ENCODE peak calls at places on chromosomes 12 and 14, in eight cellular contexts. One of them, this sample, is unnamed. For H3K36me3 and H3K27me3, the result is how much of the 10 kb centered on the place peaks cover.

GRCh38 chr12:64609543-64610091 is 678 bp upstream of the RASSF3 start:
- DNase-seq in left ventricle myocardium inferior: no peak
- DNase-seq in GM23338: no peak
- DNase-seq in transverse colon: no peak
- DNase-seq in spleen: no peak
- DNase-seq in endothelial cell of umbilical vein: peak
- DNase-seq in uterus: no peak
- DNase-seq in tibial nerve: no peak
- DNase-seq in this sample: no peak

GRCh38 chr12:19970116-19970515 is 398.2 kb upstream of the PDE3A start:
- DNase-seq in left ventricle myocardium inferior: no peak
- DNase-seq in GM23338: no peak
- DNase-seq in transverse colon: no peak
- DNase-seq in spleen: no peak
- DNase-seq in endothelial cell of umbilical vein: no peak
- DNase-seq in uterus: no peak
- DNase-seq in tibial nerve: no peak
- DNase-seq in this sample: no peak

GRCh38 chr14:52835122-52835903 is 43.9 kb upstream of the GNPNAT1 start:
- DNase-seq in left ventricle myocardium inferior: no peak
- DNase-seq in GM23338: peak
- DNase-seq in transverse colon: no peak
- DNase-seq in spleen: no peak
- DNase-seq in endothelial cell of umbilical vein: no peak
- DNase-seq in uterus: no peak
- DNase-seq in tibial nerve: no peak
- DNase-seq in this sample: no peak

GRCh38 chr14:68526420-68527105 is 266.3 kb downstream of the ZFP36L1 start:
- DNase-seq in left ventricle myocardium inferior: no peak
- DNase-seq in GM23338: no peak
- DNase-seq in transverse colon: no peak
- DNase-seq in spleen: no peak
- DNase-seq in endothelial cell of umbilical vein: peak
- DNase-seq in uterus: no peak
- DNase-seq in tibial nerve: no peak
- DNase-seq in this sample: peak

GRCh38 chr12:19404232-19404880 is 34.9 kb upstream of the AEBP2 start:
- DNase-seq in left ventricle myocardium inferior: no peak
- DNase-seq in GM23338: no peak
- DNase-seq in transverse colon: no peak
- DNase-seq in spleen: peak
- DNase-seq in endothelial cell of umbilical vein: no peak
- DNase-seq in uterus: no peak
- DNase-seq in tibial nerve: no peak
- DNase-seq in this sample: no peak

GRCh38 chr12:127351481-127352010 is 915.4 kb upstream of the TMEM132C start:
- DNase-seq in left ventricle myocardium inferior: no peak
- DNase-seq in GM23338: no peak
- DNase-seq in transverse colon: no peak
- DNase-seq in spleen: no peak
- DNase-seq in endothelial cell of umbilical vein: no peak
- DNase-seq in uterus: no peak
- DNase-seq in tibial nerve: no peak
- DNase-seq in this sample: no peak

GRCh38 chr12:4148418-4149056 is 125.0 kb upstream of the CCND2 start:
- DNase-seq in left ventricle myocardium inferior: peak
- DNase-seq in GM23338: no peak
- DNase-seq in transverse colon: peak
- DNase-seq in spleen: peak
- DNase-seq in endothelial cell of umbilical vein: no peak
- DNase-seq in uterus: no peak
- DNase-seq in tibial nerve: peak
- DNase-seq in this sample: peak

GRCh38 chr12:123929869-123930583 is 42.6 kb downstream of the CCDC92 start:
- DNase-seq in left ventricle myocardium inferior: no peak
- DNase-seq in GM23338: no peak
- DNase-seq in transverse colon: no peak
- DNase-seq in spleen: no peak
- DNase-seq in endothelial cell of umbilical vein: no peak
- DNase-seq in uterus: no peak
- DNase-seq in tibial nerve: no peak
- DNase-seq in this sample: peak

GRCh38 chr12:182381-182883 is 31.5 kb downstream of the SLC6A12 start:
- DNase-seq in left ventricle myocardium inferior: peak
- DNase-seq in GM23338: no peak
- DNase-seq in transverse colon: no peak
- DNase-seq in spleen: peak
- DNase-seq in endothelial cell of umbilical vein: no peak
- DNase-seq in uterus: no peak
- DNase-seq in tibial nerve: no peak
- DNase-seq in this sample: no peak

GRCh38 chr14:73717998-73718741 is 4.0 kb upstream of the PNMA1 start:
- DNase-seq in left ventricle myocardium inferior: no peak
- DNase-seq in GM23338: peak
- DNase-seq in transverse colon: peak
- DNase-seq in spleen: peak
- DNase-seq in endothelial cell of umbilical vein: no peak
- DNase-seq in uterus: peak
- DNase-seq in tibial nerve: no peak
- DNase-seq in this sample: peak

GRCh38 chr14:26866741-26867140 is 268.9 kb upstream of the NOVA1 start:
- DNase-seq in left ventricle myocardium inferior: no peak
- DNase-seq in GM23338: no peak
- DNase-seq in transverse colon: no peak
- DNase-seq in spleen: no peak
- DNase-seq in endothelial cell of umbilical vein: no peak
- DNase-seq in uterus: no peak
- DNase-seq in tibial nerve: no peak
- DNase-seq in this sample: no peak

GRCh38 chr12:95481888-95482287 is 7.9 kb downstream of the METAP2 start:
- DNase-seq in left ventricle myocardium inferior: no peak
- DNase-seq in GM23338: no peak
- DNase-seq in transverse colon: no peak
- DNase-seq in spleen: no peak
- DNase-seq in endothelial cell of umbilical vein: no peak
- DNase-seq in uterus: no peak
- DNase-seq in tibial nerve: no peak
- DNase-seq in this sample: no peak

GRCh38 chr12:109719123-109720022 is 5.7 kb downstream of the FAM222A start:
- DNase-seq in left ventricle myocardium inferior: no peak
- DNase-seq in GM23338: peak
- DNase-seq in transverse colon: no peak
- DNase-seq in spleen: no peak
- DNase-seq in endothelial cell of umbilical vein: no peak
- DNase-seq in uterus: no peak
- DNase-seq in tibial nerve: no peak
- DNase-seq in this sample: no peak

GRCh38 chr14:68584786-68585185 is 208.1 kb downstream of the ZFP36L1 start:
- DNase-seq in left ventricle myocardium inferior: no peak
- DNase-seq in GM23338: no peak
- DNase-seq in transverse colon: no peak
- DNase-seq in spleen: no peak
- DNase-seq in endothelial cell of umbilical vein: no peak
- DNase-seq in uterus: no peak
- DNase-seq in tibial nerve: no peak
- DNase-seq in this sample: no peak

GRCh38 chr12:102095677-102096263 is 24.1 kb downstream of the NUP37 start:
- DNase-seq in left ventricle myocardium inferior: no peak
- DNase-seq in GM23338: peak
- DNase-seq in transverse colon: no peak
- DNase-seq in spleen: no peak
- DNase-seq in endothelial cell of umbilical vein: peak
- DNase-seq in uterus: no peak
- DNase-seq in tibial nerve: no peak
- DNase-seq in this sample: no peak

GRCh38 chr14:83023369-83023768 is 1489.7 kb upstream of the SEL1L start:
- DNase-seq in left ventricle myocardium inferior: no peak
- DNase-seq in GM23338: no peak
- DNase-seq in transverse colon: no peak
- DNase-seq in spleen: no peak
- DNase-seq in endothelial cell of umbilical vein: no peak
- DNase-seq in uterus: no peak
- DNase-seq in tibial nerve: no peak
- DNase-seq in this sample: no peak

DNA sequence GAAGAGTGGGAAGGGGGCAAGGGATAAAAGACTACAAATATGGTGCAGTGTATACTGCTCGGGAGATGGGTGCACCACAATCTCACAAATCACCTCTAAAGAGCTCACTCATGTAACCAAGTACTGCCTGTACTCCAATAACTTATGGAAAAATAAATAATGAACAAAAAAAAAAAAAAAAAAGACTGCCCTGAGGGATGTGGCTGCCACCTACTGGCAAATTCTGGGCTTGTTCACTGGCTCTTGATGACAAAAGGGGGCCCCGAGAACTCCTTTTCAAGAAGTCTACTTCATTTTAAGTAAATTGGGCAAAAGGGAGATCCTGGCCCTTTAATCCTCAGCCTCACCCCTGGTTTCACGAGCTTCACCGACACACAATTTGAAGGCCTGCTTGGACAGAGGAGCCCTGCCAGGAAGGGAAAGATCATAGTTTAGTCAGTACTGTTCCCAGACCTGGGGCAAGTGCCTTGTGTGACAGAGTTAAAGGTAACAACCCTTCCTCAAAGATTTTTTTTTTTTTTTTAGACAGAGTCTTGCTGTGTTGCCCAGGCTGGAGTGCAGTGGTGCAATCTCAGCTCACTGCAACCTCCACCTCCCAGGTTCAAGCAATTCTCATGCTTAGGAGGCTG is 26.1 kb upstream of the STAC3 start:
- DNase-seq in left ventricle myocardium inferior: no peak
- DNase-seq in GM23338: peak
- DNase-seq in transverse colon: no peak
- DNase-seq in spleen: no peak
- DNase-seq in endothelial cell of umbilical vein: peak
- DNase-seq in uterus: no peak
- DNase-seq in tibial nerve: no peak
- DNase-seq in this sample: no peak
- H3K36me3 ChIP-seq in left ventricle myocardium inferior: half or more
- H3K36me3 ChIP-seq in GM23338: under half
- H3K36me3 ChIP-seq in transverse colon: under half
- H3K36me3 ChIP-seq in spleen: half or more
- H3K36me3 ChIP-seq in endothelial cell of umbilical vein: under half
- H3K36me3 ChIP-seq in uterus: under half
- H3K36me3 ChIP-seq in tibial nerve: under half
- H3K36me3 ChIP-seq in this sample: half or more

GRCh38 chr14:71739273-71739990 is 192.8 kb upstream of the RGS6 start:
- DNase-seq in left ventricle myocardium inferior: no peak
- DNase-seq in GM23338: peak
- DNase-seq in transverse colon: peak
- DNase-seq in spleen: no peak
- DNase-seq in endothelial cell of umbilical vein: peak
- DNase-seq in uterus: no peak
- DNase-seq in tibial nerve: no peak
- DNase-seq in this sample: no peak
- TF ChIP-seq CTCF in left ventricle myocardium inferior: no peak
- TF ChIP-seq CTCF in GM23338: peak
- TF ChIP-seq CTCF in transverse colon: no peak
- TF ChIP-seq CTCF in spleen: no peak
- TF ChIP-seq CTCF in endothelial cell of umbilical vein: no peak
- TF ChIP-seq CTCF in uterus: no peak
- TF ChIP-seq CTCF in tibial nerve: no peak
- TF ChIP-seq CTCF in this sample: no peak

GRCh38 chr12:96506776-96507175 is 17.4 kb downstream of the CFAP54 start:
- DNase-seq in left ventricle myocardium inferior: no peak
- DNase-seq in GM23338: no peak
- DNase-seq in transverse colon: no peak
- DNase-seq in spleen: no peak
- DNase-seq in endothelial cell of umbilical vein: no peak
- DNase-seq in uterus: no peak
- DNase-seq in tibial nerve: no peak
- DNase-seq in this sample: no peak
- H3K27me3 ChIP-seq in left ventricle myocardium inferior: under half
- H3K27me3 ChIP-seq in GM23338: under half
- H3K27me3 ChIP-seq in transverse colon: under half
- H3K27me3 ChIP-seq in spleen: under half
- H3K27me3 ChIP-seq in endothelial cell of umbilical vein: under half
- H3K27me3 ChIP-seq in uterus: under half
- H3K27me3 ChIP-seq in tibial nerve: under half
- H3K27me3 ChIP-seq in this sample: under half

GRCh38 chr12:113163030-113163360 is 13.5 kb downstream of the CFAP73 start:
- DNase-seq in left ventricle myocardium inferior: no peak
- DNase-seq in GM23338: no peak
- DNase-seq in transverse colon: no peak
- DNase-seq in spleen: no peak
- DNase-seq in endothelial cell of umbilical vein: no peak
- DNase-seq in uterus: no peak
- DNase-seq in tibial nerve: no peak
- DNase-seq in this sample: no peak

GRCh38 chr12:113164014-113164413 is 14.5 kb downstream of the CFAP73 start:
- DNase-seq in left ventricle myocardium inferior: no peak
- DNase-seq in GM23338: no peak
- DNase-seq in transverse colon: no peak
- DNase-seq in spleen: no peak
- DNase-seq in endothelial cell of umbilical vein: no peak
- DNase-seq in uterus: no peak
- DNase-seq in tibial nerve: no peak
- DNase-seq in this sample: no peak

GRCh38 chr12:113167868-113168267 is 17.4 kb downstream of the DDX54 start:
- DNase-seq in left ventricle myocardium inferior: no peak
- DNase-seq in GM23338: no peak
- DNase-seq in transverse colon: no peak
- DNase-seq in spleen: no peak
- DNase-seq in endothelial cell of umbilical vein: no peak
- DNase-seq in uterus: no peak
- DNase-seq in tibial nerve: no peak
- DNase-seq in this sample: no peak

GRCh38 chr12:113162102-113163029 is 12.8 kb downstream of the CFAP73 start:
- DNase-seq in left ventricle myocardium inferior: peak
- DNase-seq in GM23338: peak
- DNase-seq in transverse colon: no peak
- DNase-seq in spleen: no peak
- DNase-seq in endothelial cell of umbilical vein: peak
- DNase-seq in uterus: no peak
- DNase-seq in tibial nerve: no peak
- DNase-seq in this sample: no peak

DNA sequence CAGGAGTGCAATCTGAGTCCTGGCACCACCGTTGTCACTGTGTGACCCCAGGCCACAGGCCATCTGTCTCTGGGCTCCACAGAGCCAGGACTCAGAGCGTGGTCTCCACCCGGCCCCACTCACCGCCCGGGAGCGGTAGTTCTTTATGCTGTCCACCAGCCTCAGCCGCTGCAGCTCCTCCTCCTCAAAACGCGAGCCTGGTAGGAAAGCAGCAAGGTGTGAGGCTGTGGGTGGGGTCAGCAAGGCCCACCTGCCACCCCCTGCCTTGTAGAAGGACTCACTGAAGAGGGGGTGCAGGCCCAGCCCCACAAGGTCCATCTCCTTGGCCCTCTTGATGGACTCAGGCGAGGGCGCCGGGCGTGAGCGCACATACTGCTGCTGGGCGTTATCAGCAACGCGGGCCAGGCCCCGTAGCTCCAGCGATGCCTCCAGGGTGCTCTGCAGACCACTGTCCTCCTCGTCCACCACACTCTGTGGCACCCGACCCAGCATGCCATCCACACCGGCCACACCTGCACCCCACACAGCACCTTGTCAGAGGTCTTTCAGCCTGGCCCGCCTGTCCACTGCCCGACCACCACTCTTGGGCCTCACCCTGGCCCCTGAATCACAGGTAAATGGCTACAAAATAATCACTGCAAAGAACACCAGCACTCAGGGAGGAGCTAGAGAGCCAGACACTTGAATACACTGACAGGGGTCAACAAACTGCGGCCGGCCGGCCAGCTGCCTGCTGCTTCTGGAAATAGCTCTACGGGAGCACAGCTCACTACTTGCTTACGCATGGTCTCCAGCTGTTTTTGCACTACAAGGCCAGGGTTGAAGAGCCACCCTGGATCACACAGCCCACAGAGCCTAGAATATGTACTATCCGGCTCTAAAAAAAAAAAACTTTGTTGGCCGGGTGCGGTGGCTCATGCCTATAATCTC is 16.3 kb downstream of the CFAP73 start:
- DNase-seq in left ventricle myocardium inferior: no peak
- DNase-seq in GM23338: no peak
- DNase-seq in transverse colon: no peak
- DNase-seq in spleen: no peak
- DNase-seq in endothelial cell of umbilical vein: no peak
- DNase-seq in uterus: no peak
- DNase-seq in tibial nerve: no peak
- DNase-seq in this sample: no peak
- H3K36me3 ChIP-seq in left ventricle myocardium inferior: half or more
- H3K36me3 ChIP-seq in GM23338: under half
- H3K36me3 ChIP-seq in transverse colon: under half
- H3K36me3 ChIP-seq in spleen: half or more
- H3K36me3 ChIP-seq in endothelial cell of umbilical vein: under half
- H3K36me3 ChIP-seq in uterus: under half
- H3K36me3 ChIP-seq in tibial nerve: half or more
- H3K36me3 ChIP-seq in this sample: half or more

This sample was measured in upper lobe of right lung.